ENCODE peak calls at places on chromosomes 1 and 21, in seven cellular contexts. U is H9, D is neuronal stem cell, E is mesendoderm, F is IMR-90, G is mesenchymal stem cell, S is H1. J is an unnamed sample.
A peak's percentile ranks its signal among the peaks of the same experiment; 100 is the strongest.

GRCh38 chr1:6491480-6491962 is at the start of gene PLEKHG5:
- DNase-seq in G (peak; percentile 78), U (peak; percentile 71), E (peak; percentile 90), S (no peak), D (no peak), F (peak; percentile 86), J (peak; percentile 23)

GRCh38 chr1:147757015-147757990 is 3.1 kb downstream of the GJA5 start:
- DNase-seq in G (no peak), E (peak; percentile 71), S (no peak), D (no peak), U (no peak), F (no peak), J (peak; percentile 95)

GRCh38 chr1:48869116-48869893 is 92.6 kb upstream of the BEND5 start:
- DNase-seq in S (no peak), F (no peak), G (no peak), D (no peak), U (no peak), E (peak; percentile 61), J (no peak)

GRCh38 chr1:151604291-151604690 is 7.6 kb upstream of the SNX27 start:
- DNase-seq in E (no peak), F (no peak), G (no peak), D (no peak), U (no peak), S (no peak), J (no peak)

GRCh38 chr1:29409616-29410015 is 173.3 kb downstream of the PTPRU start:
- DNase-seq in F (no peak), E (no peak), G (no peak), D (no peak), S (peak; percentile 33), U (no peak), J (no peak)

GRCh38 chr1:42003433-42003832 is 84.7 kb upstream of the HIVEP3 start:
- DNase-seq in D (no peak), U (no peak), E (no peak), G (no peak), S (no peak), F (no peak), J (no peak)

GRCh38 chr1:23555949-23556640 is 3.2 kb downstream of the ID3 start:
- DNase-seq in G (peak; percentile 93), S (peak; percentile 76), D (no peak), F (peak; percentile 86), E (peak; percentile 96), U (peak; percentile 95), J (peak; percentile 98)

GRCh38 chr21:38756746-38757145 is 49.0 kb upstream of the ETS2 start:
- DNase-seq in E (no peak), D (no peak), U (no peak), F (peak; percentile 92), S (no peak), G (peak; percentile 92), J (peak; percentile 93)

GRCh38 chr1:54581621-54582035 is 33.6 kb downstream of the ACOT11 start:
- DNase-seq in E (no peak), F (peak; percentile 71), D (no peak), S (no peak), G (peak; percentile 27), U (peak; percentile 58), J (no peak)

GRCh38 chr1:16189921-16190499 is 22.4 kb downstream of the ARHGEF19 start:
- DNase-seq in S (no peak), G (no peak), U (no peak), D (no peak), E (no peak), F (no peak), J (no peak)

GRCh38 chr1:31860576-31860975 is 44.8 kb upstream of the SPOCD1 start:
- DNase-seq in E (no peak), D (no peak), S (no peak), U (no peak), G (no peak), F (no peak), J (peak; percentile 68)

GRCh38 chr1:101004666-101005065 is 20.9 kb downstream of the DPH5 start:
- DNase-seq in S (no peak), F (peak; percentile 64), G (no peak), D (no peak), U (no peak), E (no peak), J (no peak)

GRCh38 chr1:1554926-1555915 is 14.8 kb upstream of the TMEM240 start:
- DNase-seq in S (no peak), G (peak; percentile 90), U (no peak), E (peak; percentile 54), D (peak; percentile 57), F (peak; percentile 86), J (peak; percentile 43)

GRCh38 chr1:44076093-44076492 is 42.5 kb upstream of the KLF17 start:
- DNase-seq in U (no peak), E (no peak), S (no peak), F (no peak), G (peak; percentile 18), D (no peak), J (no peak)

GRCh38 chr1:6447818-6448748 is 17.9 kb downstream of the TNFRSF25 start:
- DNase-seq in D (no peak), E (peak; percentile 84), G (no peak), U (peak; percentile 98), F (no peak), S (peak; percentile 94), J (no peak)

GRCh38 chr1:14181191-14181793 is 417.2 kb upstream of the KAZN start:
- DNase-seq in U (no peak), F (no peak), G (no peak), D (peak; percentile 15), S (no peak), E (no peak), J (no peak)

GRCh38 chr1:14184346-14184963 is 414.0 kb upstream of the KAZN start:
- DNase-seq in D (no peak), E (no peak), S (no peak), F (no peak), G (no peak), U (no peak), J (no peak)

GRCh38 chr1:14183312-14183711 is 415.2 kb upstream of the KAZN start:
- DNase-seq in E (peak; percentile 13), G (no peak), S (no peak), U (peak; percentile 28), D (no peak), F (no peak), J (no peak)

DNA sequence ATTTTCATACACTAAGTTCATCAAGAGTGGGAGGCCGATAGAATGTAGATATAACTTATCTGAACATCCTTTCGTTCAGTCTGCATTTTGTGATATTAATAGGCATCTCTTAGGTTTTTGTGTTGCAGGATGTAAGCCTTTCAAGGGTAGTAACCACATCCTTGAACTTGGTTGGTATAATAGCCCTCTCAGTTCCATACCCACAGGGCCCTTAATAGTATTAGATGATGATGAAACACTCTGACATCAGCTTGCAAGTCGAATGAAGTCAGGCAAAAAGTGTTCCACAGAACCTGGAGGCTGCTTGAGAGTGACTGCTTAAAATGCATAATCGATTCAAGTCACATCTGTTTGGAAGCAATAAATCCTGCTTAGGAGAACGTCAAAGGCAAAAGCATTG is 415.7 kb upstream of the KAZN start:
- DNase-seq in E (peak; percentile 19), F (no peak), U (no peak), D (no peak), S (no peak), G (no peak), J (no peak)
- H3K4ac ChIP-seq in E (no peak overlapping the region), F (no peak overlapping the region), U (no peak overlapping the region), D (no peak overlapping the region), S (no peak overlapping the region), G (no peak overlapping the region), J (no peak overlapping the region)

GRCh38 chr1:175449306-175449705 is 256.7 kb upstream of the KIAA0040 start:
- DNase-seq in G (no peak), U (no peak), S (no peak), D (no peak), F (no peak), E (no peak), J (no peak)
- H4K8ac ChIP-seq in G (no peak overlapping the region), U (no peak overlapping the region), S (no peak overlapping the region), D (no peak overlapping the region), F (no peak overlapping the region), E (no peak overlapping the region), J (no peak overlapping the region)

GRCh38 chr1:207919523-207920210 is 8.7 kb upstream of the CD34 start:
- DNase-seq in U (no peak), E (no peak), F (no peak), S (no peak), D (no peak), G (no peak), J (no peak)
- H2BK120ac ChIP-seq in U (no peak overlapping the region), E (no peak overlapping the region), F (no peak overlapping the region), S (no peak overlapping the region), D (no peak overlapping the region), G (no peak overlapping the region), J (no peak overlapping the region)

DNA sequence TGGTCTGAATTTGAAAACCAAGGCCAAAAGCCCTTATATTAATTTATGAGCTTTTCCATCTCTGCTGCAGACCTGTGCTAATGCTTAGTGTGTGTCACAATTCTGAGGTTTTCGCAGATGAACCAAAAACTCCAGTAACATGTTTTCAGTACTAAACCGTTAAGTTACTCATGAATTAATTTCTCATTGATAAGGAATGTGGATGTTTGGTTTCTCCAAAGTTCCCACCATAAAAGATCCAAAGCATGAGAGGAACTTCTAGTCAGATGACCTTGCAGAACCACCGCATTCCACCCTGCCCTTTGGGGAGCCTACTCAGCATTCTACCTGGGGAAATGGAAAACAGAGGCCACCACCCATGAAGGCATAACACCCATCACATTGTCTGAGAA is 7.5 kb upstream of the LEPR start:
- DNase-seq in U (no peak), F (peak; percentile 56), E (no peak), S (no peak), G (peak; percentile 21), D (no peak), J (no peak)
- H3K4ac ChIP-seq in U (no peak overlapping the region), F (no peak overlapping the region), E (no peak overlapping the region), S (no peak overlapping the region), G (no peak overlapping the region), D (no peak overlapping the region), J (no peak overlapping the region)

GRCh38 chr1:160726114-160726497 is 12.9 kb upstream of the SLAMF7 start:
- DNase-seq in U (no peak), F (no peak), D (no peak), G (peak; percentile 5), E (no peak), S (no peak), J (no peak)
- H4K8ac ChIP-seq in U (no peak overlapping the region), F (no peak overlapping the region), D (no peak overlapping the region), G (no peak overlapping the region), E (no peak overlapping the region), S (no peak overlapping the region), J (no peak overlapping the region)

DNA sequence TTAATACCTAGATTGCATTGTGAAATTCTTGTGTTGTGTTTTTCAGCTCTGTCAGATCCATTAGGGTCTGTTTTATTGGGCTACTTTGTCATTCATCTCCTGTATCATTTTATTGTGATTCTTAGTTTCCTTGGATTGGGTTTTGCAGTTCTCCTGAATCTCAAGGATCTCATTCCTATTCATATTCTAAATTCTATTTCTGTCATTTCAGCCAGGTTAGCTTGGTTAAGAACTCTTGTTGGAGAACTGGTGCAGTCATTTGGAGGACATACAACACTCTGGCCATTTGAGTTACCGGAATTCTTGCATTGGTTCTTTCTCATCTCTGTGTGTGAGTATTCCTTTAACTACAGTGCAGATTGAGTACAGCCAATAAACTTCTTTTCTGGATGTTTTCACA is 159.6 kb downstream of the FAM78B start:
- DNase-seq in E (no peak), U (no peak), D (no peak), G (no peak), S (no peak), F (no peak), J (no peak)
- H2BK120ac ChIP-seq in E (no peak overlapping the region), U (no peak overlapping the region), D (no peak overlapping the region), G (no peak overlapping the region), S (no peak overlapping the region), F (no peak overlapping the region), J (no peak overlapping the region)

J was measured in trophoblast cell.